ENCODE peak calls at places on chromosomes 7 and 10, in eight cellular contexts. J is IMR-90; B is lower lobe of right lung; T is right cardiac atrium; K is brain microvascular endothelial cell; Z is hepatocyte; S is PC-3; F is naive thymus-derived CD4-positive, alpha-beta T cell. A is an unnamed sample.

GRCh38 chr7:85033263-85033662 is 153.6 kb downstream of the SEMA3D start:
- DNase-seq in J (no peak), B (no peak), T (no peak), K (no peak), Z (no peak), S (no peak), F (no peak), A (no peak)

GRCh38 chr7:40147371-40148246 is 12.8 kb downstream of the SUGCT start:
- DNase-seq in J (no peak), B (no peak), T (no peak), K (peak; percentile 21), Z (no peak), S (no peak), F (no peak), A (no peak)

GRCh38 chr10:73576178-73576889 is 14.8 kb downstream of the USP54 start:
- DNase-seq in J (peak; percentile 91), B (no peak), T (no peak), K (peak; percentile 48), Z (peak; percentile 43), S (peak; percentile 98), F (no peak), A (no peak)

GRCh38 chr10:99279626-99280111 is 44.0 kb upstream of the HPSE2 start:
- DNase-seq in J (peak; percentile 33), B (no peak), T (no peak), K (peak; percentile 2), Z (peak; percentile 54), S (peak; percentile 88), F (no peak), A (no peak)

GRCh38 chr10:49149881-49150280 is 16.1 kb upstream of the FAM170B start:
- DNase-seq in J (no peak), B (no peak), T (no peak), K (no peak), Z (no peak), S (no peak), F (no peak), A (no peak)

GRCh38 chr10:87915989-87916388 is 52.6 kb downstream of the PTEN start:
- DNase-seq in J (peak; percentile 33), B (no peak), T (no peak), K (no peak), Z (no peak), S (no peak), F (no peak), A (no peak)

GRCh38 chr7:128889121-128889520 is 21.4 kb downstream of the KCP start:
- DNase-seq in J (no peak), B (no peak), T (no peak), K (no peak), Z (no peak), S (peak; percentile 52), F (no peak), A (peak; percentile 51)

GRCh38 chr10:8380833-8381491 is 326.5 kb downstream of the GATA3 start:
- DNase-seq in J (no peak), B (no peak), T (no peak), K (no peak), Z (no peak), S (no peak), F (no peak), A (no peak)

GRCh38 chr10:117312430-117312829 is 62.8 kb downstream of the PDZD8 start:
- DNase-seq in J (no peak), B (no peak), T (no peak), K (no peak), Z (no peak), S (peak; percentile 83), F (no peak), A (no peak)

GRCh38 chr7:123905714-123906113 is 19.3 kb upstream of the SPAM1 start:
- DNase-seq in J (no peak), B (no peak), T (no peak), K (no peak), Z (no peak), S (no peak), F (no peak), A (no peak)

GRCh38 chr10:88386878-88387773 is 196.0 kb downstream of the RNLS start:
- DNase-seq in J (peak; percentile 82), B (no peak), T (no peak), K (peak; percentile 96), Z (peak; percentile 78), S (no peak), F (no peak), A (no peak)

GRCh38 chr7:37225255-37226012 is 223.2 kb downstream of the ELMO1 start:
- DNase-seq in J (no peak), B (no peak), T (no peak), K (no peak), Z (no peak), S (no peak), F (no peak), A (no peak)

GRCh38 chr7:20219446-20220292 is 2.5 kb upstream of the MACC1 start:
- DNase-seq in J (peak; percentile 99), B (peak; percentile 81), T (peak; percentile 81), K (peak; percentile 98), Z (peak; percentile 85), S (peak; percentile 90), F (no peak), A (peak; percentile 86)
- H3K4me3 ChIP-seq in J (no peak overlapping the region), B (no peak overlapping the region), T (no peak overlapping the region), K (no peak overlapping the region), Z (no peak overlapping the region), S (no peak overlapping the region), F (no peak overlapping the region), A (peak overlapping the region; percentile 64)

GRCh38 chr10:605632-606325 is 83.7 kb downstream of the DIP2C start:
- DNase-seq in J (no peak), B (no peak), T (no peak), K (no peak), Z (no peak), S (no peak), F (no peak), A (peak; percentile 55)
- H3K27ac ChIP-seq in J (no peak overlapping the region), B (no peak overlapping the region), T (no peak overlapping the region), K (no peak overlapping the region), Z (no peak overlapping the region), S (no peak overlapping the region), F (no peak overlapping the region), A (no peak overlapping the region)

DNA sequence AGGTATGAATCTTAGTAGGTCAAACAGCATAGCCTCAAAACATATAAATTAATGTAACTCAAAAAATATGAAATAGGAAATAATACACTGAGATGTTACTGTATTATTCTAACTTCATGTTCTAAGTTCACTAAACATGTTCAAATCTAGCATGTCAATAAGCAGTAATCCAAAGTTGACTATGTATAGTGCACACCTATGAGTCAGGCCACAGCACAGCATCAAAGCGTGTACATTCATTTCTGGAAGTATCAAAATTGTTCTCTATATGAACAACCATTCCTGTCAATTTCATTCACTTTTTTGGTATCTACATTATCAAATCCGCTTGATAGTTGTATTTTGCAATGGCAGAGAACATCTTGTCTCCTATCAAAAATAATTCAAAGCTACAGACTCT is 418.9 kb upstream of the POM121L12 start:
- DNase-seq in J (no peak), B (no peak), T (no peak), K (no peak), Z (no peak), S (no peak), F (no peak), A (no peak)
- H3K4me3 ChIP-seq in J (no peak overlapping the region), B (no peak overlapping the region), T (no peak overlapping the region), K (no peak overlapping the region), Z (no peak overlapping the region), S (no peak overlapping the region), F (no peak overlapping the region), A (no peak overlapping the region)

DNA sequence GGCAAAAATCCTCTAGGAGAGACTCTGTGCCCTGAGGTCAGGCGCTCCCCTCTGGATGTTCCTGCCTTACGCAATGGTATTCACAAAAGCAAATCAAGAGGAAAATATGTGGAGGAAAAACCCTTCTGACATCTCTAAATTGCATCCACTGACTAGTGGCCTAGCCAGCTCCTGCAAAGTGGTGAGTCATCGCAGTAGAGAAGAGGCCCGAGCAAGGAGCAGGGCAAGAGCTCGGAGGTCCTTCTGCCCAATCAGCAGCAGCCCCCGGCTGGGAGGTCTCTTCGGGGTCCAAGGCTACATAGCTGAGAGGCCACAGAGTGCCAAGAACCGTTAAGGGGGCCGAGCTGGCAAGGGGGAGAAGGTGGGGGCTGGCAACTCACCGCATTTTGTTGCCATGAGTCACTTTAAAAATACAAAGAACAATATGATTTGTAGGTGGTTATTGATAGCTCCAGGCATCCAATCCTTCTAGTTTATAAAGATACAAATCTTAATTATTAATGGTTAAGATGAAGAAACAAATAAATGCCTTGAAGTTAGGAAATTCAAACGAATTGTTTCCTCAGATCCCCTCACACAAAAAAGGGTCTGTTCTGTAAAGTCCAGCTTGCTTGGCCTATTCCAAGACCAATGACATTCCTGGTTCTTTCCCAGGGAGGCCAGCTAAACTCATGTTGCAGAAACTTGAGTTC is 161.6 kb downstream of the PKD1L1 start:
- DNase-seq in J (peak; percentile 99), B (no peak), T (peak; percentile 77), K (peak; percentile 97), Z (peak; percentile 89), S (peak; percentile 98), F (no peak), A (peak; percentile 95)
- H3K27ac ChIP-seq in J (peak overlapping the region; percentile 94), B (peak overlapping the region; percentile 48), T (peak overlapping the region; percentile 67), K (peak overlapping the region; percentile 95), Z (peak overlapping the region; percentile 90), S (peak overlapping the region; percentile 95), F (no peak overlapping the region), A (no peak overlapping the region)

DNA sequence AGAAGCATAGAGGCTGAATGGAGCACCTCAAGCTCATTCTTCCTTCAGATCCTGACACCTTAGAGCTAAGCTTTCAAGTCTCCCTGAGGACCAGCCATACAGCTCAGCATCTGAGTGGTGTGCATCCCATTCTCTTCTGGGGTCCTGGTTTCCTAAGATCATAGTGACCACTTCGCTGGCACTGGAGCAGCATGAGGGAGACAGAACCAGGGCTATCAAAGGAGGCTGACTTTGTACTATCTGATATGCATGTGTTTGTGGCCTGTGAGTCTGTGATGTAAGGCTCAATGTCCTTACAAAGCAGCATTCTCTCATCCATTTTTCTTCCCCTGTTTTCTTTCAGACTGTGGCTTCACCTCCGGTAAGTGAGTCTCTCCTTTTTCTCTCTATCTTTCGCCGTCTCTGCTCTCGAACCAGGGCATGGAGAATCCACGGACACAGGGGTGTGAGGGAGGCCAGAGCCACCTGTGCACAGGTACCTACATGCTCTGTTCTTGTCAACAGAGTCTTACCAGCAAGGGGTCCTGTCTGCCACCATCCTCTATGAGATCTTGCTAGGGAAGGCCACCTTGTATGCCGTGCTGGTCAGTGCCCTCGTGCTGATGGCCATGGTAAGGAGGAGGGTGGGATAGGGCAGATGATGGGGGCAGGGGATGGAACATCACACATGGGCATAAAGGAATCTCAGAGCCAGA is 31.0 kb downstream of the PRSS2 start:
- DNase-seq in J (no peak), B (no peak), T (no peak), K (no peak), Z (no peak), S (no peak), F (no peak), A (no peak)
- H3K4me3 ChIP-seq in J (no peak overlapping the region), B (no peak overlapping the region), T (no peak overlapping the region), K (no peak overlapping the region), Z (no peak overlapping the region), S (no peak overlapping the region), F (peak overlapping the region; percentile 47), A (no peak overlapping the region)

GRCh38 chr10:14579405-14579804 is 195.3 kb downstream of the FAM107B start:
- DNase-seq in J (peak; percentile 44), B (no peak), T (no peak), K (no peak), Z (no peak), S (peak; percentile 7), F (no peak), A (no peak)
- H3K27ac ChIP-seq in J (peak overlapping the region; percentile 23), B (peak overlapping the region; percentile 70), T (peak overlapping the region; percentile 46), K (peak overlapping the region; percentile 82), Z (peak overlapping the region; percentile 72), S (peak overlapping the region; percentile 94), F (peak overlapping the region; percentile 10), A (no peak overlapping the region)